ENCODE peak calls at places on chromosomes 3 and 15, in four cellular contexts. One of them, this sample, is unnamed.

GRCh38 chr15:39609166-39609918 is 28.5 kb downstream of the THBS1 start:
- DNase-seq in tibial nerve: no peak
- DNase-seq in heart left ventricle: no peak
- DNase-seq in thyroid gland: no peak
- DNase-seq in this sample: no peak

GRCh38 chr15:42919794-42920280 is 741 bp downstream of the TTBK2 start:
- DNase-seq in tibial nerve: no peak
- DNase-seq in thyroid gland: no peak
- DNase-seq in heart left ventricle: no peak
- DNase-seq in this sample: peak; percentile 63

GRCh38 chr15:32849769-32850668 is 132.2 kb downstream of the GREM1 start:
- DNase-seq in heart left ventricle: no peak
- DNase-seq in thyroid gland: no peak
- DNase-seq in tibial nerve: no peak
- DNase-seq in this sample: no peak

GRCh38 chr3:57793737-57794187 is 37.7 kb downstream of the SLMAP start:
- DNase-seq in heart left ventricle: no peak
- DNase-seq in tibial nerve: no peak
- DNase-seq in thyroid gland: no peak
- DNase-seq in this sample: no peak

GRCh38 chr3:111244760-111245159 is 173.1 kb downstream of the NECTIN3 start:
- DNase-seq in thyroid gland: peak; percentile 53
- DNase-seq in tibial nerve: no peak
- DNase-seq in heart left ventricle: no peak
- DNase-seq in this sample: no peak

GRCh38 chr15:39720721-39721611 is 61.7 kb downstream of the FSIP1 start:
- DNase-seq in thyroid gland: no peak
- DNase-seq in heart left ventricle: no peak
- DNase-seq in tibial nerve: no peak
- DNase-seq in this sample: no peak

GRCh38 chr3:46900007-46900292 is 22.4 kb downstream of the PTH1R start:
- DNase-seq in heart left ventricle: no peak
- DNase-seq in tibial nerve: no peak
- DNase-seq in thyroid gland: no peak
- DNase-seq in this sample: no peak

GRCh38 chr3:194333212-194333980 is 17.7 kb downstream of the CPN2 start:
- DNase-seq in tibial nerve: peak; percentile 78
- DNase-seq in heart left ventricle: peak; percentile 86
- DNase-seq in thyroid gland: peak; percentile 87
- DNase-seq in this sample: peak; percentile 89

GRCh38 chr3:106345353-106346027 is 476.7 kb upstream of the CBLB start:
- DNase-seq in heart left ventricle: no peak
- DNase-seq in tibial nerve: no peak
- DNase-seq in thyroid gland: no peak
- DNase-seq in this sample: no peak

GRCh38 chr15:66982816-66983215 is 82.6 kb upstream of the SMAD3 start:
- DNase-seq in tibial nerve: no peak
- DNase-seq in thyroid gland: no peak
- DNase-seq in heart left ventricle: no peak
- DNase-seq in this sample: no peak

GRCh38 chr3:71416868-71417267 is 166.7 kb downstream of the FOXP1 start:
- DNase-seq in tibial nerve: no peak
- DNase-seq in heart left ventricle: no peak
- DNase-seq in thyroid gland: no peak
- DNase-seq in this sample: no peak

GRCh38 chr15:96052572-96053038 is 277.9 kb upstream of the NR2F2 start:
- DNase-seq in heart left ventricle: peak; percentile 33
- DNase-seq in tibial nerve: no peak
- DNase-seq in thyroid gland: no peak
- DNase-seq in this sample: no peak

GRCh38 chr15:91884604-91885003 is 31.1 kb downstream of the SLCO3A1 start:
- DNase-seq in heart left ventricle: no peak
- DNase-seq in tibial nerve: no peak
- DNase-seq in thyroid gland: no peak
- DNase-seq in this sample: no peak

GRCh38 chr3:158470944-158471638 is 99.9 kb upstream of the MLF1 start:
- DNase-seq in thyroid gland: no peak
- DNase-seq in tibial nerve: no peak
- DNase-seq in heart left ventricle: no peak
- DNase-seq in this sample: no peak

GRCh38 chr15:64651573-64652260 is 123.7 kb downstream of the RBPMS2 start:
- DNase-seq in thyroid gland: peak; percentile 68
- DNase-seq in tibial nerve: no peak
- DNase-seq in heart left ventricle: no peak
- DNase-seq in this sample: no peak
- H3K27ac ChIP-seq in thyroid gland: peak overlapping the region; percentile 29
- H3K27ac ChIP-seq in tibial nerve: no peak overlapping the region
- H3K27ac ChIP-seq in heart left ventricle: no peak overlapping the region
- H3K27ac ChIP-seq in this sample: no peak overlapping the region

DNA sequence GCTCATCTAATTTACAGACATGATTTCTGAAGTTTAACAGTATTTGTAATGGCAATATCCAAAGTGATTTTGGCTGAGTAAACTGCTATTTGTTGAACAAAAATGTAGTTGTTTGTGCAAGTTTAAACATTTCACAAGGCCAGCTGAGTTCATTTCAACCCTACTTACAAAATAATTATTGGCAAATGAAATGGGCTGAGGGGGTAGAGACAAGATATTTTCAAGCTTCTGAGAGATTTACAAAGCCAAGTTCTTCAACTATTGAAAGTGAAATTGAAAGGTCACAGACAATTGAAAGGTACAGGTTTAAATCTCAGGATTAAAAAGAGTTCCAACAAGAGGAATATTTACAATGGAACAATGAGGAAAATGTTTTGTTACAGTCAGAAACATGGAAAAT is 77.1 kb downstream of the DUT start:
- DNase-seq in thyroid gland: no peak
- DNase-seq in heart left ventricle: no peak
- DNase-seq in tibial nerve: no peak
- DNase-seq in this sample: no peak
- H3K4me1 ChIP-seq in thyroid gland: peaks cover 9% of the 10 kb centered on the region
- H3K4me1 ChIP-seq in heart left ventricle: peaks cover 25% of the 10 kb centered on the region
- H3K4me1 ChIP-seq in tibial nerve: peaks cover 16% of the 10 kb centered on the region
- H3K4me1 ChIP-seq in this sample: no peaks in the 10 kb centered on the region

GRCh38 chr3:31710123-31710841 is 177.6 kb downstream of the STT3B start:
- DNase-seq in heart left ventricle: no peak
- DNase-seq in tibial nerve: no peak
- DNase-seq in thyroid gland: no peak
- DNase-seq in this sample: no peak
- H3K27ac ChIP-seq in heart left ventricle: no peak overlapping the region
- H3K27ac ChIP-seq in tibial nerve: no peak overlapping the region
- H3K27ac ChIP-seq in thyroid gland: no peak overlapping the region
- H3K27ac ChIP-seq in this sample: no peak overlapping the region

GRCh38 chr3:136184703-136185102 is 11.4 kb downstream of the MSL2 start:
- DNase-seq in tibial nerve: no peak
- DNase-seq in thyroid gland: no peak
- DNase-seq in heart left ventricle: no peak
- DNase-seq in this sample: no peak
- H3K4me1 ChIP-seq in tibial nerve: peaks cover 49% of the 10 kb centered on the region
- H3K4me1 ChIP-seq in thyroid gland: peaks cover 43% of the 10 kb centered on the region
- H3K4me1 ChIP-seq in heart left ventricle: peaks cover 76% of the 10 kb centered on the region
- H3K4me1 ChIP-seq in this sample: peaks cover 63% of the 10 kb centered on the region

GRCh38 chr3:155169221-155169620 is 89.1 kb downstream of the MME start:
- DNase-seq in tibial nerve: no peak
- DNase-seq in thyroid gland: no peak
- DNase-seq in heart left ventricle: no peak
- DNase-seq in this sample: no peak
- H3K27ac ChIP-seq in tibial nerve: no peak overlapping the region
- H3K27ac ChIP-seq in thyroid gland: no peak overlapping the region
- H3K27ac ChIP-seq in heart left ventricle: no peak overlapping the region
- H3K27ac ChIP-seq in this sample: no peak overlapping the region

GRCh38 chr3:174859109-174859735 is at the start of gene NAALADL2:
- DNase-seq in thyroid gland: no peak
- DNase-seq in heart left ventricle: no peak
- DNase-seq in tibial nerve: no peak
- DNase-seq in this sample: no peak

GRCh38 chr3:174858353-174858752 is 781 bp upstream of the NAALADL2 start:
- DNase-seq in tibial nerve: no peak
- DNase-seq in heart left ventricle: no peak
- DNase-seq in thyroid gland: no peak
- DNase-seq in this sample: no peak

GRCh38 chr3:174857301-174857700 is 1.8 kb upstream of the NAALADL2 start:
- DNase-seq in heart left ventricle: no peak
- DNase-seq in thyroid gland: no peak
- DNase-seq in tibial nerve: no peak
- DNase-seq in this sample: no peak

GRCh38 chr3:174862101-174862500 is 3.0 kb downstream of the NAALADL2 start:
- DNase-seq in tibial nerve: no peak
- DNase-seq in thyroid gland: peak; percentile 45
- DNase-seq in heart left ventricle: no peak
- DNase-seq in this sample: no peak

GRCh38 chr3:174859756-174860155 is 622 bp downstream of the NAALADL2 start:
- DNase-seq in thyroid gland: no peak
- DNase-seq in heart left ventricle: no peak
- DNase-seq in tibial nerve: no peak
- DNase-seq in this sample: no peak
- H3K4me1 ChIP-seq in thyroid gland: peaks cover 7% of the 10 kb centered on the region
- H3K4me1 ChIP-seq in heart left ventricle: peaks cover 7% of the 10 kb centered on the region
- H3K4me1 ChIP-seq in tibial nerve: no peaks in the 10 kb centered on the region
- H3K4me1 ChIP-seq in this sample: no peaks in the 10 kb centered on the region

DNA sequence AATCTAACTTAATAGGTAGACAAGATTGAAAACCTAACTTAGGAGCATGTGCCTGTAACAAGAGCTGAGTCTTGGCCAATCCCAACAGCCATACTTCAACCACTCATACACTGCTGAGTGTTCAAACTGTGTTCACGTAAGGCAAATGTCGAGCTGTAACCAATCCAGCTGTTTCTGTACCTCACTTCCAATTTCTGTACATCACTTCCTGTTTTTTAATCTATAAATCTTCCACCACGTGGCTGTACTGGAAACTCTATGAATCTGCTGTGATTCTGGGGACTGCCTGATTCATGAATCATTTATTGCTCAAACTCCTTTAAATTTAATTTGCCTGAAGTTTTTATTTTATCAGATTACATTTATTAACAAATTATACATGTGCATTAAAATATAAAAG is 44.6 kb upstream of the NEDD4 start:
- DNase-seq in tibial nerve: no peak
- DNase-seq in thyroid gland: no peak
- DNase-seq in heart left ventricle: no peak
- DNase-seq in this sample: no peak
- H3K27ac ChIP-seq in tibial nerve: no peak overlapping the region
- H3K27ac ChIP-seq in thyroid gland: no peak overlapping the region
- H3K27ac ChIP-seq in heart left ventricle: no peak overlapping the region
- H3K27ac ChIP-seq in this sample: no peak overlapping the region

GRCh38 chr15:44808557-44808956 is 72.2 kb downstream of the TRIM69 start:
- DNase-seq in tibial nerve: no peak
- DNase-seq in heart left ventricle: no peak
- DNase-seq in thyroid gland: no peak
- DNase-seq in this sample: no peak

GRCh38 chr15:44812029-44812517 is 75.7 kb downstream of the TRIM69 start:
- DNase-seq in thyroid gland: no peak
- DNase-seq in heart left ventricle: peak; percentile 37
- DNase-seq in tibial nerve: no peak
- DNase-seq in this sample: no peak

GRCh38 chr15:44810237-44810636 is 73.9 kb downstream of the TRIM69 start:
- DNase-seq in thyroid gland: no peak
- DNase-seq in tibial nerve: no peak
- DNase-seq in heart left ventricle: no peak
- DNase-seq in this sample: no peak

GRCh38 chr15:44811347-44811746 is 75.0 kb downstream of the TRIM69 start:
- DNase-seq in tibial nerve: no peak
- DNase-seq in thyroid gland: no peak
- DNase-seq in heart left ventricle: no peak
- DNase-seq in this sample: no peak

GRCh38 chr15:44813231-44813630 is 76.9 kb downstream of the TRIM69 start:
- DNase-seq in thyroid gland: no peak
- DNase-seq in heart left ventricle: no peak
- DNase-seq in tibial nerve: no peak
- DNase-seq in this sample: no peak
- H3K4me1 ChIP-seq in thyroid gland: no peaks in the 10 kb centered on the region
- H3K4me1 ChIP-seq in heart left ventricle: peaks cover 4% of the 10 kb centered on the region
- H3K4me1 ChIP-seq in tibial nerve: no peaks in the 10 kb centered on the region
- H3K4me1 ChIP-seq in this sample: peaks cover 3% of the 10 kb centered on the region

GRCh38 chr3:66010348-66011097 is 28.2 kb downstream of the MAGI1 start:
- DNase-seq in heart left ventricle: no peak
- DNase-seq in tibial nerve: no peak
- DNase-seq in thyroid gland: peak; percentile 65
- DNase-seq in this sample: no peak
- H3K27ac ChIP-seq in heart left ventricle: peak overlapping the region; percentile 56
- H3K27ac ChIP-seq in tibial nerve: no peak overlapping the region
- H3K27ac ChIP-seq in thyroid gland: peak overlapping the region; percentile 68
- H3K27ac ChIP-seq in this sample: peak overlapping the region; percentile 26